ENCODE peak calls at places on chromosomes 1 and 21, in nine cellular contexts. O, C, A, I, Z, W, R, M and G are unnamed samples.

GRCh38 chr21:43331962-43332458 is 94.9 kb downstream of the SIK1 start:
- DNase-seq in Z (peak), O (no peak), I (no peak), R (peak), M (no peak), A (peak), C (peak), W (no peak), G (no peak)

GRCh38 chr1:214316597-214316996 is 35.6 kb downstream of the SMYD2 start:
- DNase-seq in W (no peak), R (peak), M (no peak), I (no peak), C (no peak), O (no peak), A (peak), Z (no peak), G (no peak)

GRCh38 chr1:183780159-183780558 is 24.8 kb upstream of the RGL1 start:
- DNase-seq in W (peak), A (no peak), R (no peak), I (no peak), C (no peak), M (no peak), Z (no peak), O (no peak), G (no peak)

GRCh38 chr1:174894087-174894768 is 105.5 kb upstream of the CACYBP start:
- DNase-seq in Z (no peak), C (no peak), W (peak), M (no peak), I (no peak), A (no peak), R (no peak), O (no peak), G (no peak)

GRCh38 chr1:181033799-181034391 is at the start of gene MR1:
- DNase-seq in M (peak), O (no peak), Z (peak), C (no peak), R (peak), W (peak), A (peak), I (no peak), G (peak)

GRCh38 chr1:11053758-11054137 is 6.1 kb downstream of the SRM start:
- DNase-seq in O (peak), M (no peak), Z (peak), A (peak), W (peak), C (no peak), R (peak), I (no peak), G (no peak)

GRCh38 chr1:151478923-151479322 is 19.6 kb upstream of the POGZ start:
- DNase-seq in O (no peak), I (no peak), M (no peak), C (no peak), Z (peak), R (peak), A (no peak), W (no peak), G (no peak)

GRCh38 chr1:157512036-157512969 is 40.0 kb downstream of the FCRL5 start:
- DNase-seq in C (no peak), O (no peak), M (no peak), A (no peak), I (no peak), Z (no peak), W (no peak), R (no peak), G (no peak)

GRCh38 chr1:9593492-9594465 is 5.1 kb downstream of the TMEM201 start:
- DNase-seq in O (no peak), I (peak), M (no peak), R (peak), Z (peak), C (no peak), W (peak), A (peak), G (no peak)